ENCODE peak calls at places on chromosomes 5 and 9, in eight cellular contexts. One of them, this sample, is unnamed.

GRCh38 chr5:112684737-112685136 is 52.9 kb upstream of the APC start:
- DNase-seq in AG04450: no peak
- DNase-seq in activated CD8-positive, alpha-beta T cell treated with anti-CD3 and anti-CD28 coated beads for 36 hours: no peak
- DNase-seq in cardiac muscle cell: peak; percentile 41
- DNase-seq in astrocyte: peak; percentile 83
- DNase-seq in omental fat pad: no peak
- DNase-seq in ovary: no peak
- DNase-seq in thoracic aorta: no peak
- DNase-seq in this sample: no peak

GRCh38 chr9:111566234-111566633 is 33.2 kb downstream of the PTGR1 start:
- DNase-seq in thoracic aorta: no peak
- DNase-seq in AG04450: no peak
- DNase-seq in cardiac muscle cell: peak; percentile 52
- DNase-seq in activated CD8-positive, alpha-beta T cell treated with anti-CD3 and anti-CD28 coated beads for 36 hours: no peak
- DNase-seq in ovary: no peak
- DNase-seq in omental fat pad: no peak
- DNase-seq in astrocyte: no peak
- DNase-seq in this sample: no peak

GRCh38 chr9:93962561-93963440 is 7.6 kb upstream of the BARX1 start:
- DNase-seq in activated CD8-positive, alpha-beta T cell treated with anti-CD3 and anti-CD28 coated beads for 36 hours: peak; percentile 92
- DNase-seq in astrocyte: peak; percentile 50
- DNase-seq in thoracic aorta: peak; percentile 66
- DNase-seq in AG04450: peak; percentile 53
- DNase-seq in omental fat pad: peak; percentile 78
- DNase-seq in ovary: peak; percentile 72
- DNase-seq in cardiac muscle cell: peak; percentile 92
- DNase-seq in this sample: peak; percentile 79

GRCh38 chr9:137797206-137798120 is 80.1 kb upstream of the CACNA1B start:
- DNase-seq in ovary: no peak
- DNase-seq in activated CD8-positive, alpha-beta T cell treated with anti-CD3 and anti-CD28 coated beads for 36 hours: no peak
- DNase-seq in astrocyte: no peak
- DNase-seq in thoracic aorta: no peak
- DNase-seq in AG04450: no peak
- DNase-seq in cardiac muscle cell: no peak
- DNase-seq in omental fat pad: no peak
- DNase-seq in this sample: no peak

GRCh38 chr9:88077071-88077617 is 61.1 kb downstream of the SPATA31C2 start:
- DNase-seq in cardiac muscle cell: no peak
- DNase-seq in omental fat pad: no peak
- DNase-seq in activated CD8-positive, alpha-beta T cell treated with anti-CD3 and anti-CD28 coated beads for 36 hours: no peak
- DNase-seq in astrocyte: no peak
- DNase-seq in AG04450: no peak
- DNase-seq in ovary: no peak
- DNase-seq in thoracic aorta: no peak
- DNase-seq in this sample: no peak

GRCh38 chr5:111966290-111966689 is 209.3 kb upstream of the NREP start:
- DNase-seq in ovary: no peak
- DNase-seq in thoracic aorta: no peak
- DNase-seq in omental fat pad: no peak
- DNase-seq in activated CD8-positive, alpha-beta T cell treated with anti-CD3 and anti-CD28 coated beads for 36 hours: no peak
- DNase-seq in astrocyte: no peak
- DNase-seq in cardiac muscle cell: no peak
- DNase-seq in AG04450: no peak
- DNase-seq in this sample: no peak

GRCh38 chr5:125484272-125485002 is 738.0 kb upstream of the ZNF608 start:
- DNase-seq in thoracic aorta: peak; percentile 34
- DNase-seq in AG04450: peak; percentile 96
- DNase-seq in astrocyte: peak; percentile 98
- DNase-seq in cardiac muscle cell: peak; percentile 94
- DNase-seq in ovary: peak; percentile 51
- DNase-seq in activated CD8-positive, alpha-beta T cell treated with anti-CD3 and anti-CD28 coated beads for 36 hours: no peak
- DNase-seq in omental fat pad: no peak
- DNase-seq in this sample: no peak

GRCh38 chr9:134236001-134236421 is 71.6 kb upstream of the RNU6ATAC start:
- DNase-seq in ovary: peak; percentile 38
- DNase-seq in omental fat pad: no peak
- DNase-seq in cardiac muscle cell: peak; percentile 80
- DNase-seq in astrocyte: no peak
- DNase-seq in thoracic aorta: no peak
- DNase-seq in AG04450: no peak
- DNase-seq in activated CD8-positive, alpha-beta T cell treated with anti-CD3 and anti-CD28 coated beads for 36 hours: no peak
- DNase-seq in this sample: no peak

GRCh38 chr5:151178372-151178771 is 20.8 kb upstream of the ANXA6 start:
- DNase-seq in cardiac muscle cell: no peak
- DNase-seq in ovary: no peak
- DNase-seq in astrocyte: no peak
- DNase-seq in thoracic aorta: no peak
- DNase-seq in omental fat pad: no peak
- DNase-seq in AG04450: no peak
- DNase-seq in activated CD8-positive, alpha-beta T cell treated with anti-CD3 and anti-CD28 coated beads for 36 hours: no peak
- DNase-seq in this sample: no peak

GRCh38 chr5:154985126-154985525 is 28.4 kb upstream of the KIF4B start:
- DNase-seq in ovary: no peak
- DNase-seq in omental fat pad: no peak
- DNase-seq in cardiac muscle cell: no peak
- DNase-seq in astrocyte: no peak
- DNase-seq in AG04450: no peak
- DNase-seq in activated CD8-positive, alpha-beta T cell treated with anti-CD3 and anti-CD28 coated beads for 36 hours: no peak
- DNase-seq in thoracic aorta: no peak
- DNase-seq in this sample: no peak

GRCh38 chr9:89822996-89823395 is 218.2 kb downstream of the GADD45G start:
- DNase-seq in activated CD8-positive, alpha-beta T cell treated with anti-CD3 and anti-CD28 coated beads for 36 hours: no peak
- DNase-seq in thoracic aorta: no peak
- DNase-seq in ovary: no peak
- DNase-seq in omental fat pad: no peak
- DNase-seq in cardiac muscle cell: no peak
- DNase-seq in astrocyte: no peak
- DNase-seq in AG04450: no peak
- DNase-seq in this sample: no peak

GRCh38 chr9:131815971-131816873 is 76.3 kb upstream of the RAPGEF1 start:
- DNase-seq in omental fat pad: no peak
- DNase-seq in cardiac muscle cell: no peak
- DNase-seq in activated CD8-positive, alpha-beta T cell treated with anti-CD3 and anti-CD28 coated beads for 36 hours: no peak
- DNase-seq in astrocyte: no peak
- DNase-seq in ovary: no peak
- DNase-seq in AG04450: no peak
- DNase-seq in thoracic aorta: no peak
- DNase-seq in this sample: no peak

GRCh38 chr9:16213781-16214515 is 656.5 kb downstream of the BNC2 start:
- DNase-seq in astrocyte: peak; percentile 99
- DNase-seq in activated CD8-positive, alpha-beta T cell treated with anti-CD3 and anti-CD28 coated beads for 36 hours: no peak
- DNase-seq in cardiac muscle cell: peak; percentile 98
- DNase-seq in ovary: peak; percentile 78
- DNase-seq in AG04450: peak; percentile 95
- DNase-seq in thoracic aorta: peak; percentile 54
- DNase-seq in omental fat pad: no peak
- DNase-seq in this sample: no peak

GRCh38 chr9:10112798-10113197 is 500.0 kb downstream of the PTPRD start:
- DNase-seq in cardiac muscle cell: no peak
- DNase-seq in AG04450: no peak
- DNase-seq in omental fat pad: no peak
- DNase-seq in ovary: no peak
- DNase-seq in astrocyte: no peak
- DNase-seq in activated CD8-positive, alpha-beta T cell treated with anti-CD3 and anti-CD28 coated beads for 36 hours: no peak
- DNase-seq in thoracic aorta: no peak
- DNase-seq in this sample: no peak

GRCh38 chr5:136034492-136034891 is 5.7 kb downstream of the TGFBI start:
- DNase-seq in omental fat pad: no peak
- DNase-seq in thoracic aorta: no peak
- DNase-seq in activated CD8-positive, alpha-beta T cell treated with anti-CD3 and anti-CD28 coated beads for 36 hours: no peak
- DNase-seq in cardiac muscle cell: no peak
- DNase-seq in ovary: no peak
- DNase-seq in AG04450: no peak
- DNase-seq in astrocyte: no peak
- DNase-seq in this sample: no peak

GRCh38 chr9:14314424-14314928 is 535 bp upstream of the NFIB start:
- DNase-seq in ovary: peak; percentile 78
- DNase-seq in AG04450: no peak
- DNase-seq in activated CD8-positive, alpha-beta T cell treated with anti-CD3 and anti-CD28 coated beads for 36 hours: no peak
- DNase-seq in astrocyte: peak; percentile 95
- DNase-seq in omental fat pad: no peak
- DNase-seq in cardiac muscle cell: peak; percentile 98
- DNase-seq in thoracic aorta: peak; percentile 62
- DNase-seq in this sample: no peak

GRCh38 chr5:79612667-79613190 is 488 bp downstream of the TENT2 start:
- DNase-seq in astrocyte: no peak
- DNase-seq in omental fat pad: no peak
- DNase-seq in activated CD8-positive, alpha-beta T cell treated with anti-CD3 and anti-CD28 coated beads for 36 hours: no peak
- DNase-seq in AG04450: no peak
- DNase-seq in thoracic aorta: no peak
- DNase-seq in cardiac muscle cell: no peak
- DNase-seq in ovary: no peak
- DNase-seq in this sample: no peak

GRCh38 chr9:69945671-69946141 is 97.9 kb upstream of the MAMDC2 start:
- DNase-seq in AG04450: peak; percentile 66
- DNase-seq in omental fat pad: peak; percentile 29
- DNase-seq in thoracic aorta: peak; percentile 2
- DNase-seq in cardiac muscle cell: peak; percentile 76
- DNase-seq in ovary: no peak
- DNase-seq in activated CD8-positive, alpha-beta T cell treated with anti-CD3 and anti-CD28 coated beads for 36 hours: no peak
- DNase-seq in astrocyte: no peak
- DNase-seq in this sample: no peak

GRCh38 chr5:107773479-107773878 is 102.7 kb upstream of the EFNA5 start:
- DNase-seq in omental fat pad: no peak
- DNase-seq in ovary: no peak
- DNase-seq in activated CD8-positive, alpha-beta T cell treated with anti-CD3 and anti-CD28 coated beads for 36 hours: no peak
- DNase-seq in cardiac muscle cell: no peak
- DNase-seq in AG04450: no peak
- DNase-seq in thoracic aorta: no peak
- DNase-seq in astrocyte: no peak
- DNase-seq in this sample: no peak

GRCh38 chr5:132788990-132789886 is 12.2 kb upstream of the SEPTIN8 start:
- DNase-seq in activated CD8-positive, alpha-beta T cell treated with anti-CD3 and anti-CD28 coated beads for 36 hours: no peak
- DNase-seq in thoracic aorta: no peak
- DNase-seq in omental fat pad: no peak
- DNase-seq in AG04450: no peak
- DNase-seq in astrocyte: no peak
- DNase-seq in cardiac muscle cell: no peak
- DNase-seq in ovary: no peak
- DNase-seq in this sample: no peak

GRCh38 chr5:148474025-148474511 is 90.3 kb downstream of the FBXO38 start:
- DNase-seq in ovary: no peak
- DNase-seq in activated CD8-positive, alpha-beta T cell treated with anti-CD3 and anti-CD28 coated beads for 36 hours: no peak
- DNase-seq in cardiac muscle cell: peak; percentile 83
- DNase-seq in astrocyte: peak; percentile 72
- DNase-seq in AG04450: no peak
- DNase-seq in thoracic aorta: peak; percentile 53
- DNase-seq in omental fat pad: no peak
- DNase-seq in this sample: no peak

GRCh38 chr5:88063813-88064212 is 204.8 kb downstream of the TMEM161B start:
- DNase-seq in ovary: no peak
- DNase-seq in omental fat pad: no peak
- DNase-seq in AG04450: no peak
- DNase-seq in thoracic aorta: no peak
- DNase-seq in activated CD8-positive, alpha-beta T cell treated with anti-CD3 and anti-CD28 coated beads for 36 hours: no peak
- DNase-seq in astrocyte: no peak
- DNase-seq in cardiac muscle cell: no peak
- DNase-seq in this sample: no peak

GRCh38 chr5:88058625-88059024 is 210.0 kb downstream of the TMEM161B start:
- DNase-seq in omental fat pad: no peak
- DNase-seq in astrocyte: no peak
- DNase-seq in AG04450: no peak
- DNase-seq in thoracic aorta: no peak
- DNase-seq in cardiac muscle cell: no peak
- DNase-seq in activated CD8-positive, alpha-beta T cell treated with anti-CD3 and anti-CD28 coated beads for 36 hours: no peak
- DNase-seq in ovary: no peak
- DNase-seq in this sample: no peak

GRCh38 chr5:88060194-88060593 is 208.5 kb downstream of the TMEM161B start:
- DNase-seq in astrocyte: no peak
- DNase-seq in activated CD8-positive, alpha-beta T cell treated with anti-CD3 and anti-CD28 coated beads for 36 hours: no peak
- DNase-seq in ovary: no peak
- DNase-seq in omental fat pad: no peak
- DNase-seq in cardiac muscle cell: no peak
- DNase-seq in thoracic aorta: no peak
- DNase-seq in AG04450: no peak
- DNase-seq in this sample: no peak
- TF ChIP-seq CTCF in astrocyte: no peak
- TF ChIP-seq CTCF in activated CD8-positive, alpha-beta T cell treated with anti-CD3 and anti-CD28 coated beads for 36 hours: no peak
- TF ChIP-seq CTCF in ovary: no peak
- TF ChIP-seq CTCF in omental fat pad: no peak
- TF ChIP-seq CTCF in cardiac muscle cell: no peak
- TF ChIP-seq CTCF in thoracic aorta: no peak
- TF ChIP-seq CTCF in AG04450: no peak
- TF ChIP-seq CTCF in this sample: no peak

GRCh38 chr5:74052441-74052840 is 426.4 kb downstream of the ARHGEF28 start:
- DNase-seq in ovary: no peak
- DNase-seq in thoracic aorta: no peak
- DNase-seq in activated CD8-positive, alpha-beta T cell treated with anti-CD3 and anti-CD28 coated beads for 36 hours: no peak
- DNase-seq in astrocyte: no peak
- DNase-seq in AG04450: no peak
- DNase-seq in omental fat pad: no peak
- DNase-seq in cardiac muscle cell: no peak
- DNase-seq in this sample: no peak
- TF ChIP-seq CTCF in ovary: no peak
- TF ChIP-seq CTCF in thoracic aorta: no peak
- TF ChIP-seq CTCF in activated CD8-positive, alpha-beta T cell treated with anti-CD3 and anti-CD28 coated beads for 36 hours: no peak
- TF ChIP-seq CTCF in astrocyte: no peak
- TF ChIP-seq CTCF in AG04450: no peak
- TF ChIP-seq CTCF in omental fat pad: no peak
- TF ChIP-seq CTCF in cardiac muscle cell: no peak
- TF ChIP-seq CTCF in this sample: peak; percentile 14

GRCh38 chr9:132857601-132858342 is 20.3 kb downstream of the AK8 start:
- DNase-seq in ovary: peak; percentile 50
- DNase-seq in AG04450: no peak
- DNase-seq in astrocyte: no peak
- DNase-seq in cardiac muscle cell: peak; percentile 71
- DNase-seq in thoracic aorta: no peak
- DNase-seq in omental fat pad: no peak
- DNase-seq in activated CD8-positive, alpha-beta T cell treated with anti-CD3 and anti-CD28 coated beads for 36 hours: no peak
- DNase-seq in this sample: no peak
- TF ChIP-seq CTCF in ovary: no peak
- TF ChIP-seq CTCF in AG04450: peak; percentile 36
- TF ChIP-seq CTCF in astrocyte: peak; percentile 3
- TF ChIP-seq CTCF in cardiac muscle cell: peak; percentile 45
- TF ChIP-seq CTCF in thoracic aorta: no peak
- TF ChIP-seq CTCF in omental fat pad: no peak
- TF ChIP-seq CTCF in activated CD8-positive, alpha-beta T cell treated with anti-CD3 and anti-CD28 coated beads for 36 hours: no peak
- TF ChIP-seq CTCF in this sample: no peak

GRCh38 chr5:77771452-77771851 is 4.7 kb downstream of the TBCA start:
- DNase-seq in activated CD8-positive, alpha-beta T cell treated with anti-CD3 and anti-CD28 coated beads for 36 hours: no peak
- DNase-seq in astrocyte: no peak
- DNase-seq in ovary: no peak
- DNase-seq in AG04450: no peak
- DNase-seq in omental fat pad: no peak
- DNase-seq in thoracic aorta: no peak
- DNase-seq in cardiac muscle cell: no peak
- DNase-seq in this sample: no peak

GRCh38 chr5:77772729-77773128 is 3.4 kb downstream of the TBCA start:
- DNase-seq in cardiac muscle cell: no peak
- DNase-seq in thoracic aorta: no peak
- DNase-seq in astrocyte: no peak
- DNase-seq in AG04450: no peak
- DNase-seq in ovary: no peak
- DNase-seq in omental fat pad: no peak
- DNase-seq in activated CD8-positive, alpha-beta T cell treated with anti-CD3 and anti-CD28 coated beads for 36 hours: no peak
- DNase-seq in this sample: no peak

GRCh38 chr5:77768978-77769377 is 7.2 kb downstream of the TBCA start:
- DNase-seq in ovary: no peak
- DNase-seq in activated CD8-positive, alpha-beta T cell treated with anti-CD3 and anti-CD28 coated beads for 36 hours: no peak
- DNase-seq in astrocyte: peak; percentile 65
- DNase-seq in cardiac muscle cell: no peak
- DNase-seq in omental fat pad: no peak
- DNase-seq in thoracic aorta: no peak
- DNase-seq in AG04450: peak; percentile 2
- DNase-seq in this sample: no peak

GRCh38 chr5:77770293-77771005 is 5.7 kb downstream of the TBCA start:
- DNase-seq in AG04450: no peak
- DNase-seq in activated CD8-positive, alpha-beta T cell treated with anti-CD3 and anti-CD28 coated beads for 36 hours: no peak
- DNase-seq in astrocyte: no peak
- DNase-seq in thoracic aorta: no peak
- DNase-seq in ovary: no peak
- DNase-seq in cardiac muscle cell: no peak
- DNase-seq in omental fat pad: no peak
- DNase-seq in this sample: no peak

GRCh38 chr5:77767301-77767700 is 8.8 kb downstream of the TBCA start:
- DNase-seq in ovary: no peak
- DNase-seq in omental fat pad: no peak
- DNase-seq in cardiac muscle cell: no peak
- DNase-seq in activated CD8-positive, alpha-beta T cell treated with anti-CD3 and anti-CD28 coated beads for 36 hours: no peak
- DNase-seq in astrocyte: no peak
- DNase-seq in thoracic aorta: no peak
- DNase-seq in AG04450: no peak
- DNase-seq in this sample: no peak
- TF ChIP-seq CTCF in ovary: no peak
- TF ChIP-seq CTCF in omental fat pad: no peak
- TF ChIP-seq CTCF in cardiac muscle cell: no peak
- TF ChIP-seq CTCF in activated CD8-positive, alpha-beta T cell treated with anti-CD3 and anti-CD28 coated beads for 36 hours: no peak
- TF ChIP-seq CTCF in astrocyte: no peak
- TF ChIP-seq CTCF in thoracic aorta: no peak
- TF ChIP-seq CTCF in AG04450: no peak
- TF ChIP-seq CTCF in this sample: no peak